ENCODE peak calls at places on chromosome X, in six cellular contexts. O is choroid plexus epithelial cell, J is neural crest cell, F is fibroblast of pulmonary artery, X is glutamatergic neuron, Y is pancreas. C is an unnamed sample.

GRCh38 chrX:68132749-68133148 is 300.5 kb downstream of the OPHN1 start:
- DNase-seq in O (no peak), J (no peak), F (no peak), X (no peak), Y (peak), C (no peak)

GRCh38 chrX:43560247-43560946 is 95.7 kb upstream of the MAOA start:
- DNase-seq in O (no peak), J (no peak), F (no peak), X (no peak), Y (no peak), C (no peak)

GRCh38 chrX:103792916-103793540 is 16.4 kb downstream of the PLP1 start:
- DNase-seq in O (peak), J (no peak), F (peak), X (no peak), Y (no peak), C (no peak)

GRCh38 chrX:133722756-133723155 is 262.6 kb downstream of the GPC3 start:
- DNase-seq in O (no peak), J (no peak), F (no peak), X (no peak), Y (no peak), C (no peak)

GRCh38 chrX:132614297-132614696 is 125.5 kb upstream of the MBNL3 start:
- DNase-seq in O (peak), J (no peak), F (peak), X (no peak), Y (no peak), C (peak)

GRCh38 chrX:133005038-133005437 is 46.6 kb upstream of the HS6ST2 start:
- DNase-seq in O (peak), J (peak), F (peak), X (no peak), Y (no peak), C (peak)

GRCh38 chrX:23317799-23318724 is 16.6 kb upstream of the PTCHD1 start:
- DNase-seq in O (peak), J (peak), F (peak), X (peak), Y (no peak), C (peak)

GRCh38 chrX:15848576-15848975 is 6.0 kb downstream of the AP1S2 start:
- DNase-seq in O (peak), J (no peak), F (no peak), X (no peak), Y (no peak), C (no peak)

GRCh38 chrX:80879916-80880315 is 70.2 kb upstream of the BRWD3 start:
- DNase-seq in O (no peak), J (no peak), F (no peak), X (no peak), Y (no peak), C (no peak)

GRCh38 chrX:9707306-9708015 is 58.2 kb downstream of the GPR143 start:
- DNase-seq in O (no peak), J (no peak), F (no peak), X (no peak), Y (no peak), C (no peak)

GRCh38 chrX:49077941-49078340 is 1.7 kb downstream of the WDR45 start:
- DNase-seq in O (no peak), J (no peak), F (no peak), X (no peak), Y (no peak), C (no peak)

GRCh38 chrX:44223150-44223549 is 120.3 kb downstream of the EFHC2 start:
- DNase-seq in O (peak), J (no peak), F (peak), X (no peak), Y (peak), C (no peak)

GRCh38 chrX:17792842-17793241 is 55.5 kb downstream of the SCML1 start:
- DNase-seq in O (no peak), J (no peak), F (no peak), X (no peak), Y (no peak), C (no peak)

GRCh38 chrX:43644124-43644701 is 11.9 kb upstream of the MAOA start:
- DNase-seq in O (peak), J (no peak), F (peak), X (no peak), Y (no peak), C (no peak)

GRCh38 chrX:103398321-103398937 is 22.1 kb downstream of the BEX3 start:
- DNase-seq in O (peak), J (no peak), F (peak), X (no peak), Y (no peak), C (no peak)

GRCh38 chrX:1212532-1212931 is at the start of gene CRLF2:
- DNase-seq in O (peak), J (no peak), F (no peak), X (no peak), Y (no peak), C (peak)

GRCh38 chrX:150211988-150212387 is 151.1 kb upstream of the MAMLD1 start:
- DNase-seq in O (peak), J (no peak), F (no peak), X (no peak), Y (no peak), C (no peak)

GRCh38 chrX:87517571-87518141 is at the start of gene KLHL4:
- DNase-seq in O (peak), J (peak), F (peak), X (peak), Y (no peak), C (peak)

GRCh38 chrX:129654652-129655546 is at the start of gene APLN:
- DNase-seq in O (peak), J (no peak), F (peak), X (peak), Y (peak), C (peak)

GRCh38 chrX:112877771-112878173 is 37.1 kb upstream of the AMOT start:
- DNase-seq in O (no peak), J (no peak), F (no peak), X (no peak), Y (no peak), C (no peak)

GRCh38 chrX:68903111-68903510 is 74.3 kb downstream of the EFNB1 start:
- DNase-seq in O (no peak), J (no peak), F (peak), X (no peak), Y (no peak), C (no peak)

GRCh38 chrX:57652705-57653104 is 27.4 kb downstream of the NLRP2B start:
- DNase-seq in O (no peak), J (no peak), F (no peak), X (no peak), Y (no peak), C (no peak)

GRCh38 chrX:1330605-1331004 is 6.0 kb upstream of the IL3RA start:
- DNase-seq in O (no peak), J (no peak), F (no peak), X (no peak), Y (no peak), C (no peak)

GRCh38 chrX:153638041-153638371 is 9.0 kb upstream of the DUSP9 start:
- DNase-seq in O (no peak), J (no peak), F (no peak), X (no peak), Y (no peak), C (peak)

GRCh38 chrX:1244164-1245076 is 24.2 kb upstream of the CSF2RA start:
- DNase-seq in O (no peak), J (peak), F (no peak), X (peak), Y (no peak), C (peak)

GRCh38 chrX:130682990-130683389 is 220.0 kb downstream of the ENOX2 start:
- DNase-seq in O (peak), J (no peak), F (peak), X (no peak), Y (no peak), C (no peak)

GRCh38 chrX:104330966-104331365 is 76.2 kb upstream of the ESX1 start:
- DNase-seq in O (peak), J (no peak), F (peak), X (no peak), Y (no peak), C (no peak)

GRCh38 chrX:14361430-14361829 is 167.9 kb upstream of the GLRA2 start:
- DNase-seq in O (no peak), J (no peak), F (no peak), X (no peak), Y (no peak), C (no peak)

GRCh38 chrX:80334583-80334982 is 85.7 kb upstream of the TENT5D start:
- DNase-seq in O (no peak), J (no peak), F (no peak), X (no peak), Y (no peak), C (peak)

GRCh38 chrX:149841929-149842328 is 39.1 kb upstream of the MAGEA8 start:
- DNase-seq in O (no peak), J (no peak), F (no peak), X (no peak), Y (no peak), C (no peak)

GRCh38 chrX:3526749-3527148 is 180.3 kb upstream of the MXRA5 start:
- DNase-seq in O (peak), J (no peak), F (no peak), X (no peak), Y (no peak), C (no peak)

GRCh38 chrX:68872171-68872570 is 43.4 kb downstream of the EFNB1 start:
- DNase-seq in O (no peak), J (no peak), F (no peak), X (no peak), Y (no peak), C (no peak)

GRCh38 chrX:110442631-110443030 is 84.0 kb downstream of the RTL9 start:
- DNase-seq in O (peak), J (no peak), F (peak), X (peak), Y (peak), C (peak)

GRCh38 chrX:7147978-7148824 is at the start of gene PUDP:
- DNase-seq in O (peak), J (peak), F (peak), X (peak), Y (peak), C (peak)
- TF ChIP-seq CTCF in O (peak), J (peak), F (no peak), X (no peak), Y (no peak), C (peak)

GRCh38 chrX:135923353-135923752 is 29.8 kb downstream of the SAGE1 start:
- DNase-seq in O (peak), J (no peak), F (no peak), X (no peak), Y (no peak), C (peak)
- TF ChIP-seq CTCF in O (peak), J (peak), F (peak), X (no peak), Y (no peak), C (peak)

GRCh38 chrX:118510076-118510475 is 14.5 kb downstream of the DOCK11 start:
- DNase-seq in O (no peak), J (no peak), F (no peak), X (no peak), Y (no peak), C (no peak)

GRCh38 chrX:118513120-118513899 is 17.7 kb downstream of the DOCK11 start:
- DNase-seq in O (no peak), J (no peak), F (peak), X (no peak), Y (no peak), C (no peak)

GRCh38 chrX:118507766-118508165 is 12.2 kb downstream of the DOCK11 start:
- DNase-seq in O (no peak), J (no peak), F (no peak), X (no peak), Y (no peak), C (no peak)

GRCh38 chrX:118508221-118508620 is 12.6 kb downstream of the DOCK11 start:
- DNase-seq in O (no peak), J (no peak), F (no peak), X (no peak), Y (no peak), C (no peak)

GRCh38 chrX:118508690-118509089 is 13.1 kb downstream of the DOCK11 start:
- DNase-seq in O (no peak), J (no peak), F (no peak), X (no peak), Y (no peak), C (no peak)
- TF ChIP-seq CTCF in O (peak), J (no peak), F (no peak), X (no peak), Y (no peak), C (no peak)

GRCh38 chrX:64206556-64207162 is 1.2 kb upstream of the AMER1 start:
- DNase-seq in O (peak), J (no peak), F (peak), X (no peak), Y (peak), C (no peak)
- TF ChIP-seq CTCF in O (no peak), J (no peak), F (no peak), X (no peak), Y (no peak), C (no peak)

GRCh38 chrX:151771726-151772125 is 37.2 kb downstream of the CNGA2 start:
- DNase-seq in O (no peak), J (no peak), F (no peak), X (no peak), Y (no peak), C (no peak)

GRCh38 chrX:151776936-151777335 is 42.4 kb downstream of the CNGA2 start:
- DNase-seq in O (no peak), J (no peak), F (no peak), X (no peak), Y (no peak), C (no peak)

GRCh38 chrX:151779258-151779657 is 44.7 kb downstream of the CNGA2 start:
- DNase-seq in O (no peak), J (no peak), F (no peak), X (no peak), Y (no peak), C (no peak)

GRCh38 chrX:151776113-151776790 is 41.7 kb downstream of the CNGA2 start:
- DNase-seq in O (no peak), J (no peak), F (no peak), X (peak), Y (no peak), C (peak)

DNA sequence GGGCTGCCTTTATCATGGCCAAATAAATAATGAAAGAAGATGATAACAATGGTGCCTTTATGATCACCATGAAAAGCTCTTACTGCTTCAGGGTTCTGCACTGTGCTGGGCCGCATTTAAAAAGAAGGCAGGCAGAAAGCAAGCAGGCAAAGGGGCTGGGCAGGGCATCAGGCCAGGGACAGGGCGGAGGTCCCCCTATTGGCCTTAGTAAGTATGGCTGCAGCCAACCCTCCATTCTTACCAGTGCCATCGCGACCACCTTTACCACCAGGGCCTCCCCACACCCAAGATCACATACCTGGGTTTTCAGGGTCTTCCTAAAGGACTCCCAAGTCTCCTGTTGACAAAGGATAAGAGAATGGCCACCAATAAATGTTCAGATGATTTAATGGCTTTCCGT is 38.9 kb downstream of the CNGA2 start:
- DNase-seq in O (no peak), J (no peak), F (no peak), X (no peak), Y (no peak), C (peak)
- TF ChIP-seq CTCF in O (no peak), J (no peak), F (no peak), X (no peak), Y (no peak), C (peak)

C was measured in endodermal cell.